ENCODE peak calls at places on chromosome 6, in ten cellular contexts. Y is NCI-H1105 treated with DMSO at 0.1 percent for 48 hours; L is H9; K is NCI-H1092; O is activated T-cell treated with anti-CD3 and anti-CD28 coated beads, Interleukin-2, amount 50 U/mL, for 1 hour; I is GOT3; N is bronchial epithelial cell; R is tibial nerve; X is fibroblast of the aortic adventitia; F is hypothalamus. Q is an unnamed sample.

GRCh38 chr6:149846321-149846720 is 17.8 kb downstream of the LRP11 start:
- DNase-seq in F (no peak), O (no peak), I (no peak), L (no peak), N (peak), K (no peak), R (no peak), X (peak), Y (peak), Q (no peak)

GRCh38 chr6:15464211-15464725 is 198.6 kb downstream of the DTNBP1 start:
- DNase-seq in F (no peak), K (no peak), R (peak), N (no peak), L (peak), X (no peak), I (no peak), Y (peak), O (peak), Q (peak)

GRCh38 chr6:47031656-47032055 is 10.5 kb downstream of the ADGRF1 start:
- DNase-seq in X (no peak), N (no peak), R (no peak), K (no peak), I (no peak), O (no peak), F (no peak), Y (no peak), L (no peak), Q (no peak)

GRCh38 chr6:139325686-139326085 is 33.9 kb upstream of the TXLNB start:
- DNase-seq in Y (no peak), F (no peak), N (no peak), I (no peak), L (no peak), K (no peak), X (no peak), O (no peak), R (no peak), Q (no peak)

GRCh38 chr6:127200114-127200513 is 66.5 kb upstream of the RNF146 start:
- DNase-seq in N (no peak), Y (no peak), O (no peak), X (no peak), R (no peak), L (no peak), K (no peak), I (no peak), F (no peak), Q (no peak)

GRCh38 chr6:85449818-85450577 is at the start of gene NT5E:
- DNase-seq in F (peak), O (peak), R (peak), I (peak), L (peak), N (peak), Y (peak), X (peak), K (no peak), Q (peak)

GRCh38 chr6:21987501-21987957 is 309.3 kb downstream of the PRL start:
- DNase-seq in L (no peak), I (no peak), R (peak), O (no peak), X (peak), N (peak), Y (no peak), K (no peak), F (peak), Q (no peak)

GRCh38 chr6:62669831-62670230 is 383.8 kb upstream of the KHDRBS2 start:
- DNase-seq in R (no peak), I (no peak), Y (no peak), O (no peak), L (no peak), K (no peak), F (no peak), N (no peak), X (no peak), Q (no peak)

GRCh38 chr6:67815623-67816022 is 819.5 kb upstream of the ADGRB3 start:
- DNase-seq in L (no peak), R (no peak), F (no peak), K (no peak), Y (no peak), I (no peak), N (no peak), O (no peak), X (no peak), Q (no peak)

GRCh38 chr6:127471379-127472255 is 12.4 kb upstream of the KIAA0408 start:
- DNase-seq in R (no peak), O (no peak), Y (no peak), L (no peak), F (no peak), N (no peak), X (no peak), I (no peak), K (no peak), Q (no peak)

GRCh38 chr6:38771111-38771694 is 56.1 kb downstream of the DNAH8 start:
- DNase-seq in X (peak), L (no peak), K (no peak), R (no peak), Y (no peak), N (peak), F (no peak), I (no peak), O (no peak), Q (no peak)

GRCh38 chr6:38460216-38460615 is 179.5 kb downstream of the BTBD9 start:
- DNase-seq in L (no peak), I (no peak), R (no peak), X (no peak), F (no peak), Y (no peak), N (peak), O (no peak), K (no peak), Q (no peak)

GRCh38 chr6:121932071-121933009 is 467.1 kb upstream of the HSF2 start:
- DNase-seq in I (peak), L (peak), X (peak), F (no peak), Y (no peak), O (no peak), K (no peak), R (peak), N (peak), Q (no peak)

GRCh38 chr6:81758221-81758620 is 5.7 kb upstream of the TENT5A start:
- DNase-seq in X (no peak), N (no peak), L (no peak), F (no peak), K (no peak), Y (no peak), I (no peak), R (no peak), O (no peak), Q (no peak)

GRCh38 chr6:168348186-168348585 is 28.6 kb upstream of the DACT2 start:
- DNase-seq in I (no peak), X (no peak), O (no peak), F (no peak), Y (no peak), L (no peak), K (no peak), R (no peak), N (no peak), Q (no peak)

GRCh38 chr6:10413850-10414765 is 766 bp downstream of the TFAP2A start:
- DNase-seq in Y (no peak), I (no peak), F (no peak), X (no peak), R (no peak), N (peak), K (no peak), O (no peak), L (peak), Q (no peak)

GRCh38 chr6:54307412-54308036 is 717 bp upstream of the TINAG start:
- DNase-seq in Y (no peak), X (no peak), R (no peak), N (peak), F (no peak), I (no peak), O (no peak), K (no peak), L (no peak), Q (no peak)

GRCh38 chr6:162706236-162706635 is 21.3 kb downstream of the PRKN start:
- DNase-seq in Y (no peak), I (no peak), N (no peak), F (peak), K (peak), O (no peak), X (no peak), L (no peak), R (peak), Q (no peak)

GRCh38 chr6:29797120-29797519 is 30.5 kb upstream of the HLA-G start:
- DNase-seq in Y (no peak), F (no peak), L (no peak), R (no peak), I (no peak), K (no peak), O (no peak), N (peak), X (peak), Q (no peak)

GRCh38 chr6:130913119-130913518 is 85.9 kb downstream of the SMLR1 start:
- DNase-seq in L (no peak), K (no peak), O (no peak), X (no peak), F (no peak), I (no peak), N (no peak), Y (no peak), R (no peak), Q (no peak)

GRCh38 chr6:116424001-116424400 is 37.2 kb upstream of the CALHM6 start:
- DNase-seq in R (no peak), F (no peak), O (no peak), X (peak), N (peak), K (no peak), L (no peak), I (no peak), Y (no peak), Q (no peak)

GRCh38 chr6:135451617-135452190 is 45.8 kb downstream of the AHI1 start:
- DNase-seq in O (no peak), N (peak), K (no peak), I (no peak), Y (peak), L (no peak), X (peak), F (no peak), R (no peak), Q (no peak)

GRCh38 chr6:30685157-30685976 is 1.1 kb downstream of the PPP1R18 start:
- DNase-seq in O (peak), I (no peak), X (peak), N (no peak), Y (no peak), K (no peak), F (no peak), L (no peak), R (no peak), Q (no peak)

GRCh38 chr6:138263963-138264362 is 45.7 kb upstream of the PBOV1 start:
- DNase-seq in Y (no peak), I (no peak), R (no peak), N (no peak), L (no peak), X (no peak), F (no peak), O (no peak), K (no peak), Q (no peak)

GRCh38 chr6:83198486-83199172 is 5.5 kb downstream of the RWDD2A start:
- DNase-seq in R (no peak), F (no peak), X (peak), O (no peak), L (no peak), N (peak), I (no peak), Y (no peak), K (no peak), Q (no peak)

GRCh38 chr6:34657037-34657306 is 39.6 kb downstream of the ILRUN start:
- DNase-seq in I (no peak), F (no peak), N (no peak), K (no peak), X (peak), Y (peak), L (no peak), O (no peak), R (no peak), Q (no peak)

GRCh38 chr6:32666420-32667300 is at the start of gene HLA-DQB1:
- DNase-seq in O (peak), K (no peak), I (no peak), Y (no peak), F (no peak), R (peak), L (peak), N (peak), X (no peak), Q (peak)

GRCh38 chr6:163634514-163635171 is 220.1 kb downstream of the QKI start:
- DNase-seq in N (peak), L (peak), R (no peak), I (no peak), K (peak), Y (peak), X (no peak), F (no peak), O (no peak), Q (no peak)

GRCh38 chr6:42313038-42313437 is 95.4 kb upstream of the MRPS10 start:
- DNase-seq in Y (no peak), X (peak), I (no peak), K (no peak), N (no peak), F (no peak), O (no peak), R (no peak), L (no peak), Q (no peak)

GRCh38 chr6:16746812-16747211 is 14.4 kb downstream of the ATXN1 start:
- DNase-seq in O (no peak), X (no peak), K (no peak), I (no peak), F (no peak), R (no peak), Y (no peak), L (no peak), N (no peak), Q (no peak)

GRCh38 chr6:110944681-110945151 is 13.8 kb upstream of the GTF3C6 start:
- DNase-seq in L (no peak), X (peak), N (peak), R (no peak), Y (no peak), I (no peak), K (no peak), F (no peak), O (no peak), Q (peak)

GRCh38 chr6:8382434-8382833 is 52.9 kb downstream of the SLC35B3 start:
- DNase-seq in F (no peak), X (no peak), O (no peak), K (no peak), N (peak), R (no peak), I (no peak), L (no peak), Y (no peak), Q (no peak)

GRCh38 chr6:43699564-43700186 is 12.1 kb upstream of the MRPS18A start:
- DNase-seq in L (no peak), I (no peak), K (peak), X (peak), O (no peak), Y (no peak), N (peak), R (no peak), F (no peak), Q (no peak)